ENCODE peak calls at places on chromosomes 12 and 14, in four cellular contexts. N is mesendoderm; R is activated CD4-positive, CD25-positive, alpha-beta regulatory T cell; V is CD8-positive, alpha-beta T cell. U is an unnamed sample.

GRCh38 chr14:102949062-102949800 is 26.8 kb downstream of the AMN start:
- DNase-seq in N (peak; percentile 27), R (no peak), V (no peak), U (no peak)

GRCh38 chr12:122067966-122068365 is 10.6 kb upstream of the MLXIP start:
- DNase-seq in N (no peak), R (peak; percentile 12), V (no peak), U (no peak)

GRCh38 chr14:104390941-104391901 is 188.3 kb upstream of the C14orf180 start:
- DNase-seq in N (no peak), R (no peak), V (no peak), U (no peak)

GRCh38 chr14:28141662-28142061 is 624.9 kb upstream of the FOXG1 start:
- DNase-seq in N (no peak), R (no peak), V (no peak), U (no peak)

GRCh38 chr12:46555379-46555778 is 182.8 kb upstream of the SLC38A2 start:
- DNase-seq in N (no peak), R (no peak), V (no peak), U (peak; percentile 65)

GRCh38 chr14:31253746-31254471 is 46.3 kb upstream of the HECTD1 start:
- DNase-seq in N (no peak), R (no peak), V (no peak), U (no peak)

GRCh38 chr12:34396861-34397590 is 374.7 kb downstream of the ALG10 start:
- DNase-seq in N (no peak), R (no peak), V (no peak), U (no peak)

GRCh38 chr14:102824832-102825231 is 47.6 kb downstream of the TRAF3 start:
- DNase-seq in N (no peak), R (no peak), V (no peak), U (peak; percentile 17)

GRCh38 chr12:49912846-49913245 is 9.1 kb upstream of the FAIM2 start:
- DNase-seq in N (no peak), R (no peak), V (no peak), U (no peak)

GRCh38 chr12:110245278-110245868 is 35.7 kb upstream of the ATP2A2 start:
- DNase-seq in N (peak; percentile 66), R (peak; percentile 5), V (peak; percentile 6), U (no peak)

GRCh38 chr12:49776413-49776812 is 35.1 kb downstream of the TMBIM6 start:
- DNase-seq in N (peak; percentile 87), R (no peak), V (no peak), U (peak; percentile 51)

GRCh38 chr12:112303004-112303403 is 79.2 kb downstream of the HECTD4 start:
- DNase-seq in N (peak; percentile 82), R (no peak), V (no peak), U (peak; percentile 88)

GRCh38 chr14:63760014-63760413 is 32.1 kb upstream of the SGPP1 start:
- DNase-seq in N (no peak), R (no peak), V (no peak), U (no peak)

GRCh38 chr14:67934087-67934486 is 114.5 kb downstream of the RAD51B start:
- DNase-seq in N (peak; percentile 97), R (no peak), V (no peak), U (peak; percentile 81)

GRCh38 chr14:74841230-74842207 is 34.4 kb downstream of the PROX2 start:
- DNase-seq in N (no peak), R (no peak), V (no peak), U (no peak)

GRCh38 chr12:52007158-52007921 is 594 bp downstream of the TAMALIN start:
- DNase-seq in N (no peak), R (no peak), V (no peak), U (no peak)

GRCh38 chr14:96260341-96260821 is 4.4 kb downstream of the BDKRB1 start:
- DNase-seq in N (no peak), R (no peak), V (no peak), U (no peak)

GRCh38 chr14:22118894-22119477 is 445.4 kb upstream of the OR4E1 start:
- DNase-seq in N (no peak), R (no peak), V (no peak), U (no peak)

GRCh38 chr14:47389520-47389919 is 285.9 kb downstream of the MDGA2 start:
- DNase-seq in N (peak; percentile 90), R (no peak), V (no peak), U (no peak)

GRCh38 chr12:131988054-131988796 is 38.5 kb downstream of the EP400 start:
- DNase-seq in N (peak; percentile 89), R (no peak), V (no peak), U (no peak)

GRCh38 chr12:86838709-86839108 is 582.5 kb upstream of the MGAT4C start:
- DNase-seq in N (peak; percentile 13), R (no peak), V (no peak), U (no peak)

GRCh38 chr14:22630066-22630465 is 14.1 kb downstream of the OR6J1 start:
- DNase-seq in N (no peak), R (no peak), V (no peak), U (no peak)